ENCODE peak calls at places on chromosomes 4 and X, in four cellular contexts. X is heart left ventricle, R is upper lobe of right lung, O is cardiac muscle cell. P is an unnamed sample.

GRCh38 chrX:142483965-142484364 is 278.9 kb upstream of the MAGEC2 start:
- DNase-seq in X (no peak), R (no peak), O (no peak), P (no peak)

GRCh38 chr4:74455361-74456055 is 10.6 kb downstream of the AREG start:
- DNase-seq in X (no peak), R (no peak), O (no peak), P (no peak)

GRCh38 chrX:65690057-65690855 is 22.8 kb downstream of the MSN start:
- DNase-seq in X (no peak), R (no peak), O (no peak), P (peak; percentile 68)

GRCh38 chrX:150036181-150036580 is 97.9 kb upstream of the EOLA2 start:
- DNase-seq in X (no peak), R (no peak), O (no peak), P (peak; percentile 57)

GRCh38 chrX:77415161-77415560 is 32.0 kb upstream of the FGF16 start:
- DNase-seq in X (no peak), R (no peak), O (no peak), P (no peak)

GRCh38 chr4:24727390-24727789 is 68.0 kb upstream of the SOD3 start:
- DNase-seq in X (no peak), R (no peak), O (no peak), P (no peak)

GRCh38 chr4:1291996-1292702 is 2.5 kb downstream of the MAEA start:
- DNase-seq in X (no peak), R (no peak), O (no peak), P (no peak)

GRCh38 chr4:26751838-26752237 is 108.8 kb upstream of the STIM2 start:
- DNase-seq in X (no peak), R (no peak), O (no peak), P (no peak)

GRCh38 chrX:11407331-11408110 is 114.3 kb downstream of the AMELX start:
- DNase-seq in X (no peak), R (no peak), O (no peak), P (no peak)

GRCh38 chr4:47879458-47879857 is 34.9 kb downstream of the NFXL1 start:
- DNase-seq in X (no peak), R (no peak), O (no peak), P (no peak)

GRCh38 chr4:124484940-124485339 is 227.6 kb downstream of the ANKRD50 start:
- DNase-seq in X (no peak), R (no peak), O (no peak), P (no peak)

GRCh38 chr4:151530783-151531182 is 121.8 kb downstream of the FHIP1A start:
- DNase-seq in X (no peak), R (no peak), O (peak; percentile 12), P (no peak)
- TF ChIP-seq CTCF in X (no peak), R (peak; percentile 15), O (peak; percentile 50), P (no peak)

GRCh38 chrX:6223516-6223915 is 5.2 kb downstream of the NLGN4X start:
- DNase-seq in X (no peak), R (no peak), O (no peak), P (no peak)

GRCh38 chrX:6226646-6227444 is 1.8 kb downstream of the NLGN4X start:
- DNase-seq in X (no peak), R (no peak), O (peak; percentile 53), P (no peak)

GRCh38 chrX:6227445-6227820 is 1.2 kb downstream of the NLGN4X start:
- DNase-seq in X (no peak), R (no peak), O (peak; percentile 7), P (no peak)

GRCh38 chrX:6226053-6226645 is 2.5 kb downstream of the NLGN4X start:
- DNase-seq in X (no peak), R (no peak), O (peak; percentile 65), P (peak; percentile 8)

DNA sequence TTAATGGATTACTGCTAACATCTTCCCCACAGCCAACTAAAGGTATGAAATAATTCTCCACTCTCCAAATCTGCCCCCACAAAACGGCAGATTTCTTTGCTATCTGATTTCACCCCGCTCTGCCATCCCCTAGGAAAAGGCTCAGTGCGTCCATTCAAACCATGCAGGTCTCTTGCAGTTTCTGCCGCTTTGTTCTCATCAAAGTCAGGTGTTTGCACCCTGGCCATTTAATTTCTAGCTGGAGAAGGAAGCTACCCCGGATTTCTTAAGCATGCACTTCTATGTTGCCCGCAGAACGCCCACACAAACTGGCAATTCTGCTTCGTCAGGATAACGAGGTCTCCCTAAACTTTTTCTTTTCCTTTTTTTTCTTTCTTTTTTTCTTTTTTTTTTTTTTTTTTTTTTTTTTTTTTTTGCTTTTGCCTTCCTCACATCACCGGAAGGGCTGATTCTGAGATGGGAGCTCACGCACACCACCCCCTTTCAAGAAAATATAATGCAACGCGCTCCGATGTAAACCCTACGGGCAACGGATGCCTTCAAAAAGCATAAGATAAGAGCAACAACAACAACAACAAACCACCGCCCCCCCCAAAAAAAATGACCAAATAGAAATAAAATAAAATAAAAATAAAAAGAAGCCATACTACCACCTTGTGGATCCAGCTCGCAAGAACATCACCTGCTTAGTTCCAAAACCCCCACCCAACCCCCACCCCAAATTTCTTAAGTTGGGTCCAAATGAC is 3.2 kb downstream of the NLGN4X start:
- DNase-seq in X (no peak), R (no peak), O (peak; percentile 11), P (no peak)
- H3K4me3 ChIP-seq in X (no peak overlapping the region), R (peak overlapping the region; percentile 30), O (peak overlapping the region; percentile 65), P (peak overlapping the region; percentile 50)

DNA sequence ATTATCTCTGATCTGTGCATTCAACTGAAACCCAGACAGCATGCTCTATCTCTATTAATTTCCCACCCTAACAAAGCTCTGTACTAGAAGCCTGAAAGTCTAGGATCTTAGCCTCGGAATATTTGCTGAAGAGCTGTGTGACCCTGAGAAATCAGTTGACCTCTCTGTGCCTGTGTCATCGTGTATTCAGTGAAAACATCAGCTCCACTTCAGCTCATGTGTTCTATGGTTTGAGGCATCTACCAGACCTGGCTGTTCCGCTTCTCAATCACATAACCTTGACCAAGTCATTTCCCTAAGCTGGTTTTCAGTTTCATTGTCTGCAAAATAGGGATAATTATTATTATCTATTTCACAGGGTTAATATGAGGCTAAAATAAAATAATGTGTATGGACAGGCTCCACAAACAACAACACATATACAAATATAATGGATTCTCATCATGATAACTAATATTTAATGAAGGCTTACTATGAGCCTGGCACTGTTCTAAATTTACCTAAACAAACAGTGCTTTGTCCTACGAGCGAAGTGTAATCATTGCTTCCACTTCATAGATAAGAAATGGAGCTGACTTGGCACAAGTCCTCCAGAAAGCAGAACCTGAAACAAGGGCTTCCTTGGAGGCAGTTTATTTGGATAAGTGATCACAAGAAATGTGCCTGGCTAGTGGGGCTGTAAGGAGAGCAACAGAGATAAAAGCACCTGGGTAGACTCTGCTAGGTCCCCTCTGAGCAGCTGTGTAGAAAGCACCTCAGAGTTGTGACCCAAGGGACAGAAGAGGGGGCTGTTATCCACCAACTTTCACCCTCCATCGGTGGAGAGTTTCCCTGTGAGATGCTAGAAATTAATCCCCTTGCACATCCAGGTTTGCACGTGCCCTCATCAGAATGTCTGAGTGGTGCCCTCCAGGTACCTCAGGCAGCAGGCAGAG is 356.9 kb downstream of the RAB28 start:
- DNase-seq in X (no peak), R (no peak), O (peak; percentile 8), P (no peak)
- TF ChIP-seq CTCF in X (no peak), R (no peak), O (no peak), P (no peak)

DNA sequence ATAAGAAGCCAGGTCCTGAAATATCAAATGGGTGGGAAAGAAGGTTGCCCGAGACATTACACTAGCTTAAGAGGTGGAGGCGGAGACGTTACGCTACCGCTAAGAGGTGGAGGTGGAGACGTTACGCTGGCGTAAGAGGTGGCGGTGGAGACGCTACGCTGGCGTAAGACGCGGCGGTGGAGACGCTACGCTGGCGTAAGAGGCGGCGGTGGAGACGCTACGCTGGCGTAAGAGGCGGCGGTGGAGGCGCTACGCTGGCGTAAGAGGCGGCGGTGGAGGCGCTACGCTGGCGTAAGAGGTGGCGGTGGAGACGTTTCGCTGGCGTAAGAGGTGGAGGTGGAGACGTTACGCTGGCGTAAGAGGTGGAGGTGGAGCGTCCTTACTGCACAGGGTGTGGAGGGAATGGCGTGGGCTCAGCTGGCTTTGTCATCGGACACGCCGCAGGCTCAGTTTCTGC is 12.8 kb downstream of the CYP4V2 start:
- DNase-seq in X (peak; percentile 46), R (no peak), O (no peak), P (no peak)
- H3K4me3 ChIP-seq in X (no peak overlapping the region), R (no peak overlapping the region), O (no peak overlapping the region), P (no peak overlapping the region)

GRCh38 chr4:139084425-139085093 is 69.0 kb downstream of the NOCT start:
- DNase-seq in X (no peak), R (no peak), O (peak; percentile 92), P (no peak)

GRCh38 chr4:139085141-139085540 is 69.6 kb downstream of the NOCT start:
- DNase-seq in X (no peak), R (no peak), O (no peak), P (peak; percentile 29)

GRCh38 chr4:139082750-139083532 is 67.4 kb downstream of the NOCT start:
- DNase-seq in X (peak; percentile 95), R (peak; percentile 96), O (peak; percentile 97), P (peak; percentile 98)

GRCh38 chr4:139078926-139079325 is 63.3 kb downstream of the NOCT start:
- DNase-seq in X (no peak), R (no peak), O (no peak), P (no peak)

DNA sequence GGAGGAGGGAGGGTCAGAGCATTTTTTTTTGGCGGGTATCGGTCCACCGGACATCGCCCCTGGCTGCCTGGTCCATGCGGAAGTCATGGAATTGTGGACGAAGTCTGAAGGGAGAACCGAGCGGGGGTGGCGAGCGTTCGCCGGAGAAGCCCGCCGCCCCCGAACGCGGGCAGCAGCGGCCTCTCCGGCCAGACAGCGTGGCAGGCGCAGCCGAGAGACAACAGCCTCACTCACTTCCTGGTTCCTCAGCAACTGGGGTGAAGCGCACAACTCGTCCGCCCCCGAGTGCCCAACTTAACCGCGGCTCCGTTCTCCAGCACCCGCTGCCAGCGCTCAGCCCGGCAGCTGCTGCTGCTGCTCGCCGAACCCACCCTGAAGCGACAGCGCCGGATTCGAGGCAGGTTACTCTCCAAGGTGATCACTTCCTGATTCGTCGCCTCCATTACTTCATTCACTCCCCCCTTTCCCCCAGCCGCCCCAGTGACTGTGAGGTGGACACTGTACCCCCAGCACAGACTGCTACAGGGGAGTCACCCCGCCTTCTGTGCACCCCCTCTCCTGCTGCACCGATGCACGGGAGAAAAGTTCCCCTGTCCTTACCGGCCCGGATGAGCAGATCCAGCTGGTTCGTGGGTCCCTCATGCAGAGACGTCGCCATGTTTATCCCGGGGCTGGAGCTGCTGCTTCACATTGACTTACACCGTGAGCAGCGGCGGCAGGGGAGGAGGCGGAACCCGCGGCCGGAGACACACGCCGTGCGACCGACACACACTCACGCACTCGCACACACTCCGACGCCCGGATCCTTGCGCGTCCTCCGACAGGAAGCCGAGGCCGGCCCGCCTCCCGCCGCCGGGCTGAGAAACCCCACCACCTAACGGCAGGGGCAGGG is 68.2 kb downstream of the NOCT start:
- DNase-seq in X (peak; percentile 89), R (peak; percentile 95), O (peak; percentile 67), P (peak; percentile 93)
- TF ChIP-seq CTCF in X (peak; percentile 29), R (peak; percentile 35), O (peak; percentile 30), P (peak; percentile 41)

DNA sequence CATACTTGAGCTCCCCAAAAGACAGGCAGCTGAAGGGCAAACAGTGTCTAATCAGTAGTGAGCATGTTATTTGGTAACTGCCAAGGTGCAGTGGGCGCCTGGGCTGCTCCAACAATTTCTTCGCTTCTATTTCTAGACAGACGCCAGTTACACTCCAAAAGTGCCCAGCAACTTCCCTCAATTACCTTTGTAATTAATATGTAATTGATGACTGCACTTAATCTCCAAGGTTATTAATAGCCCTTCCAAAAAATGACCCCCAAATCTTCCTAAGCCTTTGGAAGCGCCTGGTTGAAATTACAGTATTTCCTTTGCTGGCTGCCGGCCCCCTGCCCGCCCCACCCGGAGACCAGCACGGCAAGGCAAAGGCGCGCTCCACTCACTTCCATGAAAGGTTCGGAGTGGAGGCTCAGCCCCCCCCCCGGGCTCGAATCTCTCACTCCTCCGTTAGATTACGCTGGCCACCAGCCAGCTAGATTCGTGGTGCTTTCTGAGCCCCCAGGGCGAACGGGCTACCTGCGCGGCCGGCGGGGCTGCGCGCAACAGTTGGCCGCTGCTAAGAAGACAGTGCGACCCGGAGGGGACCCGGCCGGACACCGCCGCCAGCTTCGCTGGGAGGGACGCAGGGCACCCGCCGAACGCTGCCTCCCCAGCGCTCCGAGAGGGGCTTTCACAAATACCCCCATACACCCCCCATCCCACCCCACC is 1.9 kb downstream of the GPC4 start:
- DNase-seq in X (peak; percentile 15), R (no peak), O (peak; percentile 63), P (no peak)
- H3K4me3 ChIP-seq in X (no peak overlapping the region), R (peak overlapping the region; percentile 58), O (peak overlapping the region; percentile 78), P (peak overlapping the region; percentile 57)

P was measured in astrocyte of the spinal cord.